ENCODE peak calls at places on chromosomes 5 and 9, in six cellular contexts. One of them, this sample, is unnamed.

GRCh38 chr9:34417734-34418133 is 40.6 kb downstream of the FAM219A start:
- DNase-seq in A549: no peak
- DNase-seq in heart left ventricle: no peak
- DNase-seq in PC-3: no peak
- DNase-seq in fibroblast of the aortic adventitia: no peak
- DNase-seq in GM12865: no peak
- DNase-seq in this sample: no peak

GRCh38 chr5:78638423-78638822 is 10.1 kb downstream of the LHFPL2 start:
- DNase-seq in fibroblast of the aortic adventitia: peak; percentile 97
- DNase-seq in A549: peak; percentile 84
- DNase-seq in PC-3: peak; percentile 95
- DNase-seq in heart left ventricle: peak; percentile 76
- DNase-seq in GM12865: no peak
- DNase-seq in this sample: peak; percentile 98

GRCh38 chr5:42595597-42595996 is 161.0 kb upstream of the CCDC152 start:
- DNase-seq in PC-3: no peak
- DNase-seq in GM12865: no peak
- DNase-seq in fibroblast of the aortic adventitia: no peak
- DNase-seq in heart left ventricle: no peak
- DNase-seq in A549: no peak
- DNase-seq in this sample: no peak

GRCh38 chr5:75756191-75756590 is 39.0 kb upstream of the POC5 start:
- DNase-seq in PC-3: no peak
- DNase-seq in heart left ventricle: no peak
- DNase-seq in GM12865: no peak
- DNase-seq in fibroblast of the aortic adventitia: no peak
- DNase-seq in A549: no peak
- DNase-seq in this sample: no peak

GRCh38 chr9:23582836-23583235 is 243.2 kb downstream of the ELAVL2 start:
- DNase-seq in PC-3: peak; percentile 94
- DNase-seq in heart left ventricle: no peak
- DNase-seq in A549: no peak
- DNase-seq in GM12865: no peak
- DNase-seq in fibroblast of the aortic adventitia: no peak
- DNase-seq in this sample: no peak

GRCh38 chr5:146441896-146442295 is 5.2 kb upstream of the TCERG1 start:
- DNase-seq in A549: no peak
- DNase-seq in GM12865: no peak
- DNase-seq in PC-3: peak; percentile 75
- DNase-seq in heart left ventricle: no peak
- DNase-seq in fibroblast of the aortic adventitia: peak; percentile 19
- DNase-seq in this sample: no peak

GRCh38 chr5:158382473-158382872 is 523.5 kb upstream of the CLINT1 start:
- DNase-seq in heart left ventricle: peak; percentile 67
- DNase-seq in A549: peak; percentile 59
- DNase-seq in fibroblast of the aortic adventitia: peak; percentile 98
- DNase-seq in GM12865: peak; percentile 38
- DNase-seq in PC-3: peak; percentile 97
- DNase-seq in this sample: peak; percentile 95

GRCh38 chr9:77997611-77998349 is 33.8 kb downstream of the GNAQ start:
- DNase-seq in GM12865: no peak
- DNase-seq in fibroblast of the aortic adventitia: no peak
- DNase-seq in heart left ventricle: peak; percentile 63
- DNase-seq in A549: no peak
- DNase-seq in PC-3: no peak
- DNase-seq in this sample: no peak

GRCh38 chr9:37408933-37409710 is 13.4 kb upstream of the GRHPR start:
- DNase-seq in GM12865: peak; percentile 100
- DNase-seq in fibroblast of the aortic adventitia: no peak
- DNase-seq in heart left ventricle: no peak
- DNase-seq in PC-3: no peak
- DNase-seq in A549: no peak
- DNase-seq in this sample: no peak

GRCh38 chr5:142325677-142326479 is 1.1 kb upstream of the SPRY4 start:
- DNase-seq in heart left ventricle: peak; percentile 79
- DNase-seq in A549: peak; percentile 90
- DNase-seq in GM12865: no peak
- DNase-seq in fibroblast of the aortic adventitia: peak; percentile 61
- DNase-seq in PC-3: peak; percentile 82
- DNase-seq in this sample: peak; percentile 94

GRCh38 chr5:133520062-133520461 is 92.3 kb downstream of the FSTL4 start:
- DNase-seq in GM12865: no peak
- DNase-seq in heart left ventricle: no peak
- DNase-seq in fibroblast of the aortic adventitia: no peak
- DNase-seq in PC-3: no peak
- DNase-seq in A549: no peak
- DNase-seq in this sample: no peak

GRCh38 chr5:123223906-123224305 is 134.9 kb downstream of the PRDM6 start:
- DNase-seq in GM12865: no peak
- DNase-seq in heart left ventricle: no peak
- DNase-seq in fibroblast of the aortic adventitia: no peak
- DNase-seq in A549: no peak
- DNase-seq in PC-3: no peak
- DNase-seq in this sample: peak; percentile 13

GRCh38 chr9:131094622-131095021 is 1.7 kb upstream of the AIF1L start:
- DNase-seq in GM12865: no peak
- DNase-seq in heart left ventricle: peak; percentile 67
- DNase-seq in PC-3: peak; percentile 14
- DNase-seq in fibroblast of the aortic adventitia: peak; percentile 68
- DNase-seq in A549: no peak
- DNase-seq in this sample: peak; percentile 40

GRCh38 chr5:177966009-177966838 is 29.8 kb downstream of the PROP1 start:
- DNase-seq in PC-3: no peak
- DNase-seq in fibroblast of the aortic adventitia: no peak
- DNase-seq in heart left ventricle: no peak
- DNase-seq in GM12865: no peak
- DNase-seq in A549: no peak
- DNase-seq in this sample: no peak

GRCh38 chr5:135462304-135462703 is 10.2 kb upstream of the TIFAB start:
- DNase-seq in GM12865: peak; percentile 87
- DNase-seq in A549: peak; percentile 82
- DNase-seq in PC-3: peak; percentile 84
- DNase-seq in fibroblast of the aortic adventitia: peak; percentile 49
- DNase-seq in heart left ventricle: peak; percentile 25
- DNase-seq in this sample: peak; percentile 42

GRCh38 chr9:2016411-2017208 is 1.5 kb downstream of the SMARCA2 start:
- DNase-seq in GM12865: peak; percentile 72
- DNase-seq in PC-3: peak; percentile 58
- DNase-seq in heart left ventricle: peak; percentile 89
- DNase-seq in A549: peak; percentile 82
- DNase-seq in fibroblast of the aortic adventitia: peak; percentile 74
- DNase-seq in this sample: peak; percentile 83

GRCh38 chr9:114834386-114834785 is 28.5 kb upstream of the TNFSF15 start:
- DNase-seq in A549: no peak
- DNase-seq in fibroblast of the aortic adventitia: no peak
- DNase-seq in GM12865: no peak
- DNase-seq in PC-3: no peak
- DNase-seq in heart left ventricle: no peak
- DNase-seq in this sample: no peak

GRCh38 chr9:93480728-93481324 is 27.4 kb upstream of the FAM120AOS start:
- DNase-seq in GM12865: no peak
- DNase-seq in heart left ventricle: no peak
- DNase-seq in PC-3: no peak
- DNase-seq in fibroblast of the aortic adventitia: no peak
- DNase-seq in A549: no peak
- DNase-seq in this sample: no peak

GRCh38 chr9:677461-678097 is 163.9 kb upstream of the DMRT1 start:
- DNase-seq in PC-3: no peak
- DNase-seq in heart left ventricle: no peak
- DNase-seq in fibroblast of the aortic adventitia: peak; percentile 47
- DNase-seq in GM12865: no peak
- DNase-seq in A549: no peak
- DNase-seq in this sample: no peak

GRCh38 chr5:13244151-13244550 is 700.3 kb downstream of the DNAH5 start:
- DNase-seq in A549: no peak
- DNase-seq in GM12865: no peak
- DNase-seq in PC-3: no peak
- DNase-seq in fibroblast of the aortic adventitia: no peak
- DNase-seq in heart left ventricle: peak; percentile 55
- DNase-seq in this sample: no peak

GRCh38 chr5:154285661-154286408 is 95.3 kb downstream of the GALNT10 start:
- DNase-seq in A549: peak; percentile 50
- DNase-seq in PC-3: peak; percentile 78
- DNase-seq in fibroblast of the aortic adventitia: peak; percentile 95
- DNase-seq in GM12865: no peak
- DNase-seq in heart left ventricle: no peak
- DNase-seq in this sample: peak; percentile 67

GRCh38 chr5:41527201-41527779 is 16.9 kb upstream of the PLCXD3 start:
- DNase-seq in GM12865: no peak
- DNase-seq in fibroblast of the aortic adventitia: peak; percentile 100
- DNase-seq in heart left ventricle: no peak
- DNase-seq in PC-3: peak; percentile 99
- DNase-seq in A549: no peak
- DNase-seq in this sample: peak; percentile 99

GRCh38 chr5:61217251-61217650 is 55.0 kb upstream of the SMIM15 start:
- DNase-seq in GM12865: no peak
- DNase-seq in PC-3: no peak
- DNase-seq in A549: no peak
- DNase-seq in fibroblast of the aortic adventitia: no peak
- DNase-seq in heart left ventricle: no peak
- DNase-seq in this sample: no peak

DNA sequence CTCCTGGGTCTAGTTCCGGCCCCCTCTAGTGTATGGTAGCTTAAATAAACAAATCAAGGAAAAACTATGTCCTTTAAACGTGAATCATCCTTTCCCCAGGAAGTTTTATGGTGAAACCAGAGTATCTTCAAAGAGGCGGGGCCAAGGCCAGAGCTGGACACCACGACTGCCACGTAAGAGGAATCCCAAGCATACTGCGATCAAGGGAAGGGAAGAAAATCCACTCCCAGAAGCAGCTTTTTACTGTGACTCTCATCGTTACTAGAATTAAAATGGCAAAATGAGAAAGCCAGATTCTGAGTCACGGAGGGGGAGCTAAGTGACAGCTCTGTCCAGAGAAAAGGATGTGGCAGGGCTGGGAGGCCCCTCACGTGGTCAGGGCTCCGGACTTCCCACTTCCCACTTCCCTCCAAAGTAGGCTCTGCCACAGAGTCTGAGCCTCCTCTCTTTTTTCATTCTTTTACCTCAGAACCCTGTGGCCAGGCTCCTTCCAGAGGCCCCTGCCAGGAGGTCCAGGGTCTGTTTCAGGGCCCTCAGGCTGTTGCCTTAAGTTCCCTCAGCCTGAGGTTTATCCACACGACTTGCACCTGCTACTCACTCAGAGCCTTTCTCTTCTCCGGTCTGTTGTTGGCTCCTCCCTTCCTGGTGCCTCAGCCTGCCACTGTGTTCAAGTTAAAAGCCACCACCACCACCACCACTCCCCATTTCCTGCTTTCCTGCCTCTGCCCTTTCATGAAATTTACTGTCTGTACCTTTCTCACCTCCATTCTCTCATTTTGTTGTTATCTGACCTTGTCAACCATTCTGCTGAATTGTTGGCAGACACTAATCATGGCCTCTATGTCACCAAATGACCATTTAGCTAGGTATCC is 1.4 kb upstream of the GLRX start:
- DNase-seq in heart left ventricle: peak; percentile 74
- DNase-seq in PC-3: peak; percentile 92
- DNase-seq in fibroblast of the aortic adventitia: peak; percentile 92
- DNase-seq in GM12865: peak; percentile 85
- DNase-seq in A549: peak; percentile 90
- DNase-seq in this sample: peak; percentile 98
- TF ChIP-seq CTCF in heart left ventricle: no peak
- TF ChIP-seq CTCF in PC-3: no peak
- TF ChIP-seq CTCF in fibroblast of the aortic adventitia: no peak
- TF ChIP-seq CTCF in GM12865: no peak
- TF ChIP-seq CTCF in A549: no peak
- TF ChIP-seq CTCF in this sample: peak; percentile 19

GRCh38 chr5:10536931-10537579 is 26.8 kb upstream of the ANKRD33B start:
- DNase-seq in heart left ventricle: no peak
- DNase-seq in PC-3: no peak
- DNase-seq in fibroblast of the aortic adventitia: peak; percentile 54
- DNase-seq in GM12865: peak; percentile 17
- DNase-seq in A549: no peak
- DNase-seq in this sample: no peak
- H3K4me3 ChIP-seq in heart left ventricle: peak overlapping the region; percentile 7
- H3K4me3 ChIP-seq in PC-3: no peak overlapping the region
- H3K4me3 ChIP-seq in fibroblast of the aortic adventitia: no peak overlapping the region
- H3K4me3 ChIP-seq in GM12865: no peak overlapping the region
- H3K4me3 ChIP-seq in A549: no peak overlapping the region
- H3K4me3 ChIP-seq in this sample: no peak overlapping the region

DNA sequence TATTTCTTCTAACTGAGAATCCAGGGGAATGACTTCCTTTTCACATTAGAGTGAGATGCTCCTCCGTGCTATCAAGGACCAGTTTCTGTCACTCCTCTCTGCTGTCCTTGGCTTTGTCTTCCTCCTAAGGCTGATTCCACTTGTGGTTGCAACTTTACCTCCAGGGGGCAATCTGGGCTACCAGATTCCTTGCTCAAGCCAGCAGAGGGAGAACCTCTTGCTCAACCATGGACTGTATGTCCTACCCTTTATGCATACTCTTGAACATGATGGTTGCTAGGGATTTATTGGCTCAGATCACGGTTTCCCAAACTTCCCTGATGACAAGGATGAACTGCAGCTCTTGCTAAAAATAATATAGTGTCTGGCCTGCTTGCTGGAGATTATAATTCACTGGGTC is 24.0 kb downstream of the NNT start:
- DNase-seq in fibroblast of the aortic adventitia: peak; percentile 60
- DNase-seq in heart left ventricle: no peak
- DNase-seq in PC-3: peak; percentile 80
- DNase-seq in A549: peak; percentile 68
- DNase-seq in GM12865: peak; percentile 18
- DNase-seq in this sample: peak; percentile 84
- TF ChIP-seq CTCF in fibroblast of the aortic adventitia: peak; percentile 71
- TF ChIP-seq CTCF in heart left ventricle: peak; percentile 59
- TF ChIP-seq CTCF in PC-3: peak; percentile 95
- TF ChIP-seq CTCF in A549: peak; percentile 46
- TF ChIP-seq CTCF in GM12865: no peak
- TF ChIP-seq CTCF in this sample: peak; percentile 88

GRCh38 chr9:126862461-126862830 is 2.0 kb downstream of the ZBTB34 start:
- DNase-seq in heart left ventricle: no peak
- DNase-seq in A549: no peak
- DNase-seq in GM12865: peak; percentile 13
- DNase-seq in PC-3: no peak
- DNase-seq in fibroblast of the aortic adventitia: no peak
- DNase-seq in this sample: no peak
- H3K4me3 ChIP-seq in heart left ventricle: peak overlapping the region; percentile 95
- H3K4me3 ChIP-seq in A549: peak overlapping the region; percentile 75
- H3K4me3 ChIP-seq in GM12865: peak overlapping the region; percentile 82
- H3K4me3 ChIP-seq in PC-3: peak overlapping the region; percentile 87
- H3K4me3 ChIP-seq in fibroblast of the aortic adventitia: peak overlapping the region; percentile 90
- H3K4me3 ChIP-seq in this sample: no peak overlapping the region

DNA sequence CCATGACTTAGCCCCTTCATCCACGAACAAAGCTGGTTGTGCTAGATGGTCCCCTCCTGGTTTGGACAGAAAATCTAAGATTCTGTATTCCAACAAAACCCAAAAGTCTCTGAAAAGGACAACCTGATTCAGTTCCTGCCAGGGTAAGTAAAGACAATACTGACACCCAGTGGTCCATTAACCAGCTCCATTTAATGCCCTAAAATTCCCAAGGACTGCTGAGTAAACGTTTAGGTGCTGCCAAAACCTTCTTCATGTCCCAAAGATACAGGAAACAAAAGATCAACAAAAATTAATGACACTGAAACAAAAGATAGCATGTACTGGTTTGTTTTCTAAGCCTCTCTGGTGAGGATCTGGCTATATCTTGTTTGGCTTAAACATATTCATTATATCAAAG is 25.3 kb upstream of the PPP1R2B start:
- DNase-seq in fibroblast of the aortic adventitia: peak; percentile 9
- DNase-seq in GM12865: peak; percentile 27
- DNase-seq in PC-3: peak; percentile 63
- DNase-seq in heart left ventricle: no peak
- DNase-seq in A549: peak; percentile 50
- DNase-seq in this sample: peak; percentile 11
- TF ChIP-seq CTCF in fibroblast of the aortic adventitia: no peak
- TF ChIP-seq CTCF in GM12865: peak; percentile 10
- TF ChIP-seq CTCF in PC-3: peak; percentile 67
- TF ChIP-seq CTCF in heart left ventricle: peak; percentile 51
- TF ChIP-seq CTCF in A549: peak; percentile 91
- TF ChIP-seq CTCF in this sample: no peak